ENCODE peak calls at places on chromosomes 2 and 18, in six cellular contexts. One of them, this sample, is unnamed.

GRCh38 chr18:69885841-69886531 is 61.7 kb downstream of the CD226 start:
- DNase-seq in tibial artery: no peak
- DNase-seq in sigmoid colon: no peak
- DNase-seq in lung: no peak
- DNase-seq in psoas muscle: no peak
- DNase-seq in CD8-positive, alpha-beta T cell: no peak
- DNase-seq in this sample: peak; percentile 6

GRCh38 chr2:56018202-56018601 is 94.6 kb upstream of the EFEMP1 start:
- DNase-seq in tibial artery: no peak
- DNase-seq in sigmoid colon: no peak
- DNase-seq in lung: no peak
- DNase-seq in psoas muscle: no peak
- DNase-seq in CD8-positive, alpha-beta T cell: no peak
- DNase-seq in this sample: no peak

GRCh38 chr2:235754381-235755207 is 260.8 kb downstream of the AGAP1 start:
- DNase-seq in tibial artery: peak; percentile 59
- DNase-seq in sigmoid colon: no peak
- DNase-seq in lung: no peak
- DNase-seq in psoas muscle: no peak
- DNase-seq in CD8-positive, alpha-beta T cell: no peak
- DNase-seq in this sample: no peak

GRCh38 chr18:28439870-28440269 is 262.9 kb upstream of the CDH2 start:
- DNase-seq in tibial artery: no peak
- DNase-seq in sigmoid colon: no peak
- DNase-seq in lung: no peak
- DNase-seq in psoas muscle: no peak
- DNase-seq in CD8-positive, alpha-beta T cell: no peak
- DNase-seq in this sample: no peak

GRCh38 chr18:34222025-34222395 is 2.7 kb downstream of the NOL4 start:
- DNase-seq in tibial artery: no peak
- DNase-seq in sigmoid colon: no peak
- DNase-seq in lung: no peak
- DNase-seq in psoas muscle: no peak
- DNase-seq in CD8-positive, alpha-beta T cell: no peak
- DNase-seq in this sample: no peak

GRCh38 chr2:96816127-96816835 is at the start of gene CNNM3:
- DNase-seq in tibial artery: peak; percentile 98
- DNase-seq in sigmoid colon: peak; percentile 98
- DNase-seq in lung: peak; percentile 97
- DNase-seq in psoas muscle: peak; percentile 98
- DNase-seq in CD8-positive, alpha-beta T cell: peak; percentile 96
- DNase-seq in this sample: peak; percentile 99

GRCh38 chr2:48738806-48739205 is 16.7 kb downstream of the LHCGR start:
- DNase-seq in tibial artery: no peak
- DNase-seq in sigmoid colon: no peak
- DNase-seq in lung: no peak
- DNase-seq in psoas muscle: no peak
- DNase-seq in CD8-positive, alpha-beta T cell: no peak
- DNase-seq in this sample: no peak

GRCh38 chr2:100980046-100980445 is 22.0 kb upstream of the RPL31 start:
- DNase-seq in tibial artery: no peak
- DNase-seq in sigmoid colon: peak; percentile 21
- DNase-seq in lung: no peak
- DNase-seq in psoas muscle: no peak
- DNase-seq in CD8-positive, alpha-beta T cell: no peak
- DNase-seq in this sample: no peak

GRCh38 chr2:41908349-41908748 is 139.5 kb upstream of the PKDCC start:
- DNase-seq in tibial artery: no peak
- DNase-seq in sigmoid colon: no peak
- DNase-seq in lung: no peak
- DNase-seq in psoas muscle: no peak
- DNase-seq in CD8-positive, alpha-beta T cell: no peak
- DNase-seq in this sample: no peak

GRCh38 chr2:1701020-1701419 is 43.3 kb downstream of the PXDN start:
- DNase-seq in tibial artery: no peak
- DNase-seq in sigmoid colon: peak; percentile 29
- DNase-seq in lung: no peak
- DNase-seq in psoas muscle: no peak
- DNase-seq in CD8-positive, alpha-beta T cell: no peak
- DNase-seq in this sample: no peak

GRCh38 chr18:76376668-76377358 is 118.2 kb downstream of the ZNF516 start:
- DNase-seq in tibial artery: peak; percentile 57
- DNase-seq in sigmoid colon: peak; percentile 60
- DNase-seq in lung: no peak
- DNase-seq in psoas muscle: no peak
- DNase-seq in CD8-positive, alpha-beta T cell: no peak
- DNase-seq in this sample: no peak

GRCh38 chr2:57943271-57943670 is 103.3 kb upstream of the VRK2 start:
- DNase-seq in tibial artery: no peak
- DNase-seq in sigmoid colon: no peak
- DNase-seq in lung: no peak
- DNase-seq in psoas muscle: no peak
- DNase-seq in CD8-positive, alpha-beta T cell: no peak
- DNase-seq in this sample: no peak

GRCh38 chr2:109084341-109084740 is 44.7 kb upstream of the SH3RF3 start:
- DNase-seq in tibial artery: no peak
- DNase-seq in sigmoid colon: no peak
- DNase-seq in lung: no peak
- DNase-seq in psoas muscle: no peak
- DNase-seq in CD8-positive, alpha-beta T cell: no peak
- DNase-seq in this sample: no peak

GRCh38 chr2:219949053-219949452 is 321.6 kb downstream of the SLC4A3 start:
- DNase-seq in tibial artery: no peak
- DNase-seq in sigmoid colon: no peak
- DNase-seq in lung: no peak
- DNase-seq in psoas muscle: no peak
- DNase-seq in CD8-positive, alpha-beta T cell: no peak
- DNase-seq in this sample: no peak

GRCh38 chr2:54666131-54666637 is 57.3 kb upstream of the EML6 start:
- DNase-seq in tibial artery: no peak
- DNase-seq in sigmoid colon: peak; percentile 89
- DNase-seq in lung: no peak
- DNase-seq in psoas muscle: peak; percentile 43
- DNase-seq in CD8-positive, alpha-beta T cell: no peak
- DNase-seq in this sample: no peak

GRCh38 chr2:77521931-77522470 is at the start of gene LRRTM4:
- DNase-seq in tibial artery: no peak
- DNase-seq in sigmoid colon: no peak
- DNase-seq in lung: no peak
- DNase-seq in psoas muscle: no peak
- DNase-seq in CD8-positive, alpha-beta T cell: no peak
- DNase-seq in this sample: no peak

GRCh38 chr2:69241664-69242063 is 145.4 kb downstream of the GFPT1 start:
- DNase-seq in tibial artery: no peak
- DNase-seq in sigmoid colon: no peak
- DNase-seq in lung: no peak
- DNase-seq in psoas muscle: no peak
- DNase-seq in CD8-positive, alpha-beta T cell: no peak
- DNase-seq in this sample: no peak

GRCh38 chr2:46651363-46652099 is 172.2 kb downstream of the TMEM247 start:
- DNase-seq in tibial artery: no peak
- DNase-seq in sigmoid colon: no peak
- DNase-seq in lung: no peak
- DNase-seq in psoas muscle: no peak
- DNase-seq in CD8-positive, alpha-beta T cell: no peak
- DNase-seq in this sample: no peak

GRCh38 chr2:45968946-45969584 is 317.6 kb downstream of the PRKCE start:
- DNase-seq in tibial artery: no peak
- DNase-seq in sigmoid colon: peak; percentile 62
- DNase-seq in lung: peak; percentile 38
- DNase-seq in psoas muscle: peak; percentile 49
- DNase-seq in CD8-positive, alpha-beta T cell: no peak
- DNase-seq in this sample: no peak

GRCh38 chr2:28348149-28348567 is 44.5 kb upstream of the FOSL2 start:
- DNase-seq in tibial artery: peak; percentile 66
- DNase-seq in sigmoid colon: peak; percentile 62
- DNase-seq in lung: no peak
- DNase-seq in psoas muscle: peak; percentile 14
- DNase-seq in CD8-positive, alpha-beta T cell: peak; percentile 38
- DNase-seq in this sample: no peak

GRCh38 chr18:24839991-24840390 is 379.6 kb downstream of the HRH4 start:
- DNase-seq in tibial artery: no peak
- DNase-seq in sigmoid colon: no peak
- DNase-seq in lung: no peak
- DNase-seq in psoas muscle: no peak
- DNase-seq in CD8-positive, alpha-beta T cell: no peak
- DNase-seq in this sample: no peak

GRCh38 chr2:128692895-128693519 is 374.3 kb upstream of the HS6ST1 start:
- DNase-seq in tibial artery: peak; percentile 40
- DNase-seq in sigmoid colon: no peak
- DNase-seq in lung: no peak
- DNase-seq in psoas muscle: no peak
- DNase-seq in CD8-positive, alpha-beta T cell: no peak
- DNase-seq in this sample: no peak

GRCh38 chr2:239695106-239695727 is 294.4 kb upstream of the HDAC4 start:
- DNase-seq in tibial artery: peak; percentile 16
- DNase-seq in sigmoid colon: no peak
- DNase-seq in lung: no peak
- DNase-seq in psoas muscle: no peak
- DNase-seq in CD8-positive, alpha-beta T cell: no peak
- DNase-seq in this sample: no peak

GRCh38 chr2:116754371-116755101 is 1060.0 kb upstream of the DDX18 start:
- DNase-seq in tibial artery: no peak
- DNase-seq in sigmoid colon: no peak
- DNase-seq in lung: no peak
- DNase-seq in psoas muscle: no peak
- DNase-seq in CD8-positive, alpha-beta T cell: no peak
- DNase-seq in this sample: no peak

GRCh38 chr2:128832946-128833560 is 514.4 kb upstream of the HS6ST1 start:
- DNase-seq in tibial artery: no peak
- DNase-seq in sigmoid colon: no peak
- DNase-seq in lung: no peak
- DNase-seq in psoas muscle: no peak
- DNase-seq in CD8-positive, alpha-beta T cell: no peak
- DNase-seq in this sample: no peak

GRCh38 chr2:3249477-3249962 is 128.1 kb downstream of the EIPR1 start:
- DNase-seq in tibial artery: no peak
- DNase-seq in sigmoid colon: no peak
- DNase-seq in lung: no peak
- DNase-seq in psoas muscle: no peak
- DNase-seq in CD8-positive, alpha-beta T cell: no peak
- DNase-seq in this sample: no peak

GRCh38 chr2:154130821-154131220 is 259.1 kb downstream of the GALNT13 start:
- DNase-seq in tibial artery: no peak
- DNase-seq in sigmoid colon: no peak
- DNase-seq in lung: no peak
- DNase-seq in psoas muscle: no peak
- DNase-seq in CD8-positive, alpha-beta T cell: no peak
- DNase-seq in this sample: no peak

GRCh38 chr18:41268271-41268670 is 686.8 kb upstream of the PIK3C3 start:
- DNase-seq in tibial artery: no peak
- DNase-seq in sigmoid colon: no peak
- DNase-seq in lung: no peak
- DNase-seq in psoas muscle: no peak
- DNase-seq in CD8-positive, alpha-beta T cell: no peak
- DNase-seq in this sample: no peak

GRCh38 chr18:48915621-48916425 is 34.9 kb downstream of the SMAD7 start:
- DNase-seq in tibial artery: peak; percentile 58
- DNase-seq in sigmoid colon: peak; percentile 38
- DNase-seq in lung: no peak
- DNase-seq in psoas muscle: no peak
- DNase-seq in CD8-positive, alpha-beta T cell: no peak
- DNase-seq in this sample: no peak

GRCh38 chr18:67549946-67550345 is 33.4 kb upstream of the DSEL start:
- DNase-seq in tibial artery: no peak
- DNase-seq in sigmoid colon: no peak
- DNase-seq in lung: no peak
- DNase-seq in psoas muscle: no peak
- DNase-seq in CD8-positive, alpha-beta T cell: no peak
- DNase-seq in this sample: no peak

GRCh38 chr2:148259674-148260073 is 238.8 kb downstream of the MBD5 start:
- DNase-seq in tibial artery: no peak
- DNase-seq in sigmoid colon: no peak
- DNase-seq in lung: no peak
- DNase-seq in psoas muscle: no peak
- DNase-seq in CD8-positive, alpha-beta T cell: no peak
- DNase-seq in this sample: no peak

GRCh38 chr18:12409466-12409865 is 1.7 kb downstream of the PRELID3A start:
- DNase-seq in tibial artery: no peak
- DNase-seq in sigmoid colon: no peak
- DNase-seq in lung: no peak
- DNase-seq in psoas muscle: no peak
- DNase-seq in CD8-positive, alpha-beta T cell: no peak
- DNase-seq in this sample: no peak
- H3K4me3 ChIP-seq in tibial artery: no peak overlapping the region
- H3K4me3 ChIP-seq in sigmoid colon: no peak overlapping the region
- H3K4me3 ChIP-seq in lung: no peak overlapping the region
- H3K4me3 ChIP-seq in psoas muscle: no peak overlapping the region
- H3K4me3 ChIP-seq in CD8-positive, alpha-beta T cell: no peak overlapping the region
- H3K4me3 ChIP-seq in this sample: no peak overlapping the region

GRCh38 chr2:138771534-138771933 is 8.7 kb downstream of the NXPH2 start:
- DNase-seq in tibial artery: no peak
- DNase-seq in sigmoid colon: no peak
- DNase-seq in lung: no peak
- DNase-seq in psoas muscle: no peak
- DNase-seq in CD8-positive, alpha-beta T cell: no peak
- DNase-seq in this sample: no peak
- H3K4me1 ChIP-seq in tibial artery: no peaks in the 10 kb centered on the region
- H3K4me1 ChIP-seq in sigmoid colon: no peaks in the 10 kb centered on the region
- H3K4me1 ChIP-seq in lung: no peaks in the 10 kb centered on the region
- H3K4me1 ChIP-seq in psoas muscle: no peaks in the 10 kb centered on the region
- H3K4me1 ChIP-seq in CD8-positive, alpha-beta T cell: no peaks in the 10 kb centered on the region
- H3K4me1 ChIP-seq in this sample: no peaks in the 10 kb centered on the region

DNA sequence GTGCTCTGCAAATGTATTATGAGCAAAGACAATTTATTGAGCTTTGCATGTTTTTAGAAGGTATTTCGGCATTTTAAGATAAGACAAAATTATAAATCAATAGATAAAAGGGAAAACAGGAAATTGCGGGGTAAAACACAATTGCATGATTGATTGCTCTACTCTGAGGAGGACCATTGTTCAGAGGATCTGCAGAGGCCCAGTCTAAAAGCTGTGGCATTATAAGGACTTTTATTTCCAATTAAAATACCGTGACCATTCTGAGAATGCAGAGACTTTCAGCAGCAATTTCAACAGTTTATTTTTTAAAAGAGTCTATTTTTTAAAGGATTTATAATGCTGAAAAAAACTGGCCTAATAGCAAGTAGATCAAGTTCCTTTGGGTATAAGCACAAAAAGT is 62.0 kb downstream of the TPGS2 start:
- DNase-seq in tibial artery: no peak
- DNase-seq in sigmoid colon: no peak
- DNase-seq in lung: no peak
- DNase-seq in psoas muscle: no peak
- DNase-seq in CD8-positive, alpha-beta T cell: no peak
- DNase-seq in this sample: no peak
- TF ChIP-seq CTCF in tibial artery: no peak
- TF ChIP-seq CTCF in sigmoid colon: no peak
- TF ChIP-seq CTCF in lung: no peak
- TF ChIP-seq CTCF in psoas muscle: no peak
- TF ChIP-seq CTCF in CD8-positive, alpha-beta T cell: no peak
- TF ChIP-seq CTCF in this sample: no peak

DNA sequence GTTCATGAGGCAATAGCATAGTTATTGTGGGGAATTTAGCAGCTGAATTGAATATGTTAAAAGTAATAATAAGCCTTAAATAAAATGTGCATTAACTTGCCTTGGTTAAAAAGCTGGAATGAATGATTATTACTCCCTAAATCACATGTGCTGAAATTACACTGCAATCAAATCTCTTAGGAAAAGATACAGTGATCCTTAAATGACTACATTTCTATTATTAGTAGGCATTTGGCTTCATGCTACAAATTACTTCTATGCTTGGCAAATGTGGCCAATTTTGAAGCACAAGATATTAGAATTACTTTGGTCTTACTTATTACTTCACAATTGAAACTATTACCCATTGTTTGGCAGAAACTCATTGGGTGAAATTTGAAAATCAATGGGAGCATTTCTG is 5.4 kb downstream of the RND3 start:
- DNase-seq in tibial artery: no peak
- DNase-seq in sigmoid colon: no peak
- DNase-seq in lung: no peak
- DNase-seq in psoas muscle: no peak
- DNase-seq in CD8-positive, alpha-beta T cell: no peak
- DNase-seq in this sample: no peak
- H3K4me3 ChIP-seq in tibial artery: no peak overlapping the region
- H3K4me3 ChIP-seq in sigmoid colon: no peak overlapping the region
- H3K4me3 ChIP-seq in lung: no peak overlapping the region
- H3K4me3 ChIP-seq in psoas muscle: no peak overlapping the region
- H3K4me3 ChIP-seq in CD8-positive, alpha-beta T cell: no peak overlapping the region
- H3K4me3 ChIP-seq in this sample: no peak overlapping the region